ENCODE peak calls at places on chromosomes 1 and 21, in nine cellular contexts. One of them, this sample, is unnamed.

GRCh38 chr1:153420306-153420705 is 4.0 kb downstream of the S100A7A start:
- DNase-seq in foreskin fibroblast: no peak
- DNase-seq in NCI-H1930: no peak
- DNase-seq in NCI-H1694: no peak
- DNase-seq in GM23338: no peak
- DNase-seq in spleen: no peak
- DNase-seq in thoracic aorta: no peak
- DNase-seq in cardiac septum: no peak
- DNase-seq in nephron progenitor cell: no peak
- DNase-seq in this sample: no peak

GRCh38 chr1:231993968-231994455 is 367.4 kb downstream of the DISC1 start:
- DNase-seq in cardiac septum: no peak
- DNase-seq in nephron progenitor cell: no peak
- DNase-seq in NCI-H1694: no peak
- DNase-seq in spleen: no peak
- DNase-seq in GM23338: no peak
- DNase-seq in thoracic aorta: no peak
- DNase-seq in NCI-H1930: no peak
- DNase-seq in foreskin fibroblast: no peak
- DNase-seq in this sample: no peak

GRCh38 chr21:45906859-45907258 is 74.7 kb upstream of the COL6A1 start:
- DNase-seq in NCI-H1694: no peak
- DNase-seq in nephron progenitor cell: no peak
- DNase-seq in GM23338: no peak
- DNase-seq in NCI-H1930: no peak
- DNase-seq in thoracic aorta: no peak
- DNase-seq in spleen: peak; percentile 44
- DNase-seq in cardiac septum: no peak
- DNase-seq in foreskin fibroblast: no peak
- DNase-seq in this sample: no peak

GRCh38 chr1:29286194-29286767 is 50.0 kb downstream of the PTPRU start:
- DNase-seq in thoracic aorta: no peak
- DNase-seq in foreskin fibroblast: no peak
- DNase-seq in GM23338: no peak
- DNase-seq in cardiac septum: peak; percentile 29
- DNase-seq in nephron progenitor cell: no peak
- DNase-seq in NCI-H1930: no peak
- DNase-seq in NCI-H1694: no peak
- DNase-seq in spleen: no peak
- DNase-seq in this sample: no peak

GRCh38 chr1:237799762-237800474 is 90.8 kb downstream of the ZP4 start:
- DNase-seq in spleen: no peak
- DNase-seq in foreskin fibroblast: no peak
- DNase-seq in nephron progenitor cell: peak; percentile 72
- DNase-seq in NCI-H1694: peak; percentile 14
- DNase-seq in cardiac septum: no peak
- DNase-seq in NCI-H1930: peak; percentile 28
- DNase-seq in GM23338: peak; percentile 90
- DNase-seq in thoracic aorta: no peak
- DNase-seq in this sample: no peak

GRCh38 chr1:33256335-33256700 is at the start of gene ZNF362:
- DNase-seq in cardiac septum: no peak
- DNase-seq in foreskin fibroblast: peak; percentile 85
- DNase-seq in spleen: peak; percentile 93
- DNase-seq in nephron progenitor cell: peak; percentile 76
- DNase-seq in NCI-H1694: no peak
- DNase-seq in NCI-H1930: peak; percentile 30
- DNase-seq in GM23338: peak; percentile 79
- DNase-seq in thoracic aorta: no peak
- DNase-seq in this sample: peak; percentile 67

GRCh38 chr1:108816049-108816882 is 40.6 kb downstream of the AKNAD1 start:
- DNase-seq in NCI-H1694: no peak
- DNase-seq in cardiac septum: no peak
- DNase-seq in NCI-H1930: no peak
- DNase-seq in nephron progenitor cell: peak; percentile 25
- DNase-seq in foreskin fibroblast: peak; percentile 95
- DNase-seq in spleen: no peak
- DNase-seq in GM23338: peak; percentile 73
- DNase-seq in thoracic aorta: peak; percentile 19
- DNase-seq in this sample: peak; percentile 72

GRCh38 chr1:217921126-217921900 is 290.2 kb downstream of the SPATA17 start:
- DNase-seq in foreskin fibroblast: no peak
- DNase-seq in GM23338: no peak
- DNase-seq in spleen: no peak
- DNase-seq in NCI-H1694: no peak
- DNase-seq in cardiac septum: no peak
- DNase-seq in thoracic aorta: no peak
- DNase-seq in NCI-H1930: no peak
- DNase-seq in nephron progenitor cell: no peak
- DNase-seq in this sample: no peak

GRCh38 chr1:172383541-172383940 is 36.9 kb upstream of the C1orf105 start:
- DNase-seq in cardiac septum: no peak
- DNase-seq in foreskin fibroblast: peak; percentile 75
- DNase-seq in spleen: no peak
- DNase-seq in thoracic aorta: no peak
- DNase-seq in NCI-H1930: no peak
- DNase-seq in nephron progenitor cell: no peak
- DNase-seq in GM23338: peak; percentile 16
- DNase-seq in NCI-H1694: no peak
- DNase-seq in this sample: no peak